ENCODE peak calls at places on chromosomes 1 and 21, in eight cellular contexts. P is fibroblast of lung, O is adrenal gland, N is activated B cell treated with CpG ODN at 0.5 μM for 24 hours, Y is retinal pigment epithelial cell, K is heart left ventricle, S is glutamatergic neuron, V is GM23338. Z is an unnamed sample.

GRCh38 chr1:40185951-40186864 is 25.0 kb downstream of the RLF start:
- DNase-seq in O (no peak), S (no peak), N (peak), Y (no peak), K (no peak), P (peak), V (peak), Z (no peak)

GRCh38 chr1:1758692-1759455 is 19.4 kb downstream of the NADK start:
- DNase-seq in O (peak), P (no peak), K (peak), V (no peak), Y (peak), S (no peak), N (no peak), Z (no peak)

GRCh38 chr1:3492545-3493246 is 38.2 kb downstream of the ARHGEF16 start:
- DNase-seq in K (no peak), S (no peak), N (no peak), V (no peak), O (no peak), P (no peak), Y (no peak), Z (no peak)

GRCh38 chr1:180535418-180535999 is 23.3 kb upstream of the OVAAL start:
- DNase-seq in N (no peak), P (no peak), K (no peak), S (no peak), O (no peak), Y (no peak), V (no peak), Z (no peak)

GRCh38 chr1:235423214-235423652 is 56.0 kb downstream of the TBCE start:
- DNase-seq in P (no peak), S (no peak), K (no peak), O (no peak), V (peak), Y (no peak), N (no peak), Z (no peak)

GRCh38 chr1:10694274-10694632 is 102.2 kb downstream of the CASZ1 start:
- DNase-seq in S (no peak), P (peak), O (no peak), K (no peak), V (peak), N (no peak), Y (no peak), Z (no peak)

GRCh38 chr1:24093762-24094161 is 18.2 kb downstream of the MYOM3 start:
- DNase-seq in N (no peak), V (no peak), Y (no peak), S (no peak), K (no peak), P (no peak), O (no peak), Z (no peak)

GRCh38 chr21:45001134-45002095 is 61.6 kb downstream of the SLX9 start:
- DNase-seq in N (no peak), S (peak), K (peak), V (no peak), Y (no peak), O (peak), P (peak), Z (no peak)

GRCh38 chr1:176741181-176741580 is 278.2 kb downstream of the PAPPA2 start:
- DNase-seq in N (no peak), V (no peak), Y (no peak), P (no peak), K (no peak), S (no peak), O (no peak), Z (no peak)

GRCh38 chr1:235083589-235084323 is 44.9 kb downstream of the TOMM20 start:
- DNase-seq in S (peak), O (peak), V (peak), P (peak), N (peak), Y (peak), K (peak), Z (peak)

GRCh38 chr1:152777510-152778137 is 2.7 kb downstream of the LCE1F start:
- DNase-seq in K (no peak), S (peak), N (no peak), P (no peak), O (no peak), V (peak), Y (no peak), Z (no peak)

GRCh38 chr1:2633401-2633935 is 652 bp upstream of the MMEL1 start:
- DNase-seq in V (no peak), O (no peak), K (peak), S (no peak), Y (no peak), P (no peak), N (no peak), Z (no peak)

GRCh38 chr1:236465959-236466303 is 57.9 kb upstream of the LGALS8 start:
- DNase-seq in Y (no peak), N (no peak), K (no peak), P (peak), V (no peak), S (no peak), O (no peak), Z (no peak)

GRCh38 chr1:21366288-21366687 is 73.6 kb upstream of the NBPF3 start:
- DNase-seq in K (no peak), Y (no peak), N (no peak), S (no peak), P (no peak), V (no peak), O (no peak), Z (no peak)

GRCh38 chr1:186327331-186327730 is 47.7 kb downstream of the TPR start:
- DNase-seq in K (no peak), S (no peak), Y (no peak), P (no peak), N (no peak), O (no peak), V (no peak), Z (no peak)

GRCh38 chr1:184743062-184743756 is 11.4 kb downstream of the EDEM3 start:
- DNase-seq in Y (no peak), S (no peak), P (peak), N (no peak), K (no peak), V (no peak), O (no peak), Z (no peak)

GRCh38 chr1:225737179-225737578 is 40.4 kb upstream of the SRP9 start:
- DNase-seq in O (no peak), N (no peak), S (no peak), Y (no peak), V (no peak), K (no peak), P (no peak), Z (no peak)

GRCh38 chr1:44784094-44785026 is 3.6 kb downstream of the BEST4 start:
- DNase-seq in O (peak), S (peak), Y (no peak), V (peak), N (peak), K (no peak), P (no peak), Z (no peak)
- TF ChIP-seq CTCF in O (no peak), S (no peak), Y (peak), V (peak), N (no peak), K (no peak), P (no peak), Z (no peak)

DNA sequence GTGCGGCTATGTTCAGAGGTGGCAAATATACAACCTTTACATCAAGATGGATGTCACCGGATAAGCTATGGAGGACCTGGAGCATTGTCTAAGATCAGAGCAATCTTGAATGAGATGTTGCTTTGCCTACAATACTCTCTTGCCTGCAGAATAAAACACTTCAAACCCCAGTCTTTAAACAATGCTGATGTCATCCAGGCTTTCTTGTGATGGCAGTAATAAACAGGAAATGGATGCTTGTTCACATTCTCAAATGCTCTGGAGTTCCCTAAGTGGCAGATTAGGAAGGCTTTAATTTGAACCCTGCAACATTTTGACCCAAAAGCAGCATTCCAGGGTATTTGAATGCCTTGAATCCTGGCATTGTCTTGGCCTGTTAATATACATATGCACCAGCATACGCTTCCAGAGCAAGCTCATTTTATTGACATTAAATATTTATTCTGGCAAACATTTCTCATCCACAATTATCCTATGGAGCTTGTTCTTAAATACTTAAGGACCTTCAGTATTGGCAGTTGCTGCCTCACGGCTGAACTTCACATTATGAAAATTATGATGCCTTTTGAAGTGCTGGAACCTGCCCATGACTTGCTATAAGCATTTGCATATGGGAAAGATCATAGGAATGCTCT is 422.7 kb downstream of the SIPA1L2 start:
- DNase-seq in S (no peak), N (no peak), P (no peak), O (no peak), Y (no peak), K (no peak), V (no peak), Z (no peak)
- TF ChIP-seq CTCF in S (no peak), N (no peak), P (no peak), O (no peak), Y (no peak), K (no peak), V (no peak), Z (no peak)

DNA sequence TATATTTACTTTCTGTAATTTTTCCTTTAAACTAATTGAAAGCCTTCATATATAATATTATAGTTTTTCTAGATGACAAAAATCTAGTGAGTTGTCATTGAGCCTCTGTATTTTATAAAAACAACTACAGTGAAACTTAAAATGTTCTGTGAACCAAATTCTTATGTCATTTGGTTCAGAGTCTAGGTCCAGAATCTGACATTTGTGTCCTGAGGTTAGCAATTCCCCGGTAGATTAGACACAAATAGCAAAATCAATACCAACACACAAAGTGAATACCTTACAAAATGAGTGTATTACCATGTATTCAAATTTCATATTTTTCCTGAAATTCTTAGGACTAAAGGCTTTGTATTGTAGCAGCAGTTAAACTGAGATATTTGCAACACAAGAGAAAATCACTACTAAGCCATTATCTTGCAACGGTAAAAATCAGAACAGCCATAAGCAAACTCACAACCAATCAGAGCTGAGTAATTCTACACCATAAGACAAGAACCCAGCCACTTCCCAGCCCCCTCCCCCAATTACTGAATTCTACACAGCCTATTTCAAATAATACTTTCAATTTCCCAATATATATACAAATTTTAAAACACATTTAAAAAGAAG is 573.5 kb downstream of the SMYD3 start:
- DNase-seq in Y (no peak), V (peak), P (no peak), K (no peak), O (no peak), N (no peak), S (no peak), Z (no peak)
- TF ChIP-seq CTCF in Y (no peak), V (no peak), P (no peak), K (no peak), O (no peak), N (no peak), S (no peak), Z (no peak)

GRCh38 chr1:238710697-238711096 is 675.7 kb upstream of the CHRM3 start:
- DNase-seq in N (no peak), Y (no peak), V (peak), P (no peak), S (no peak), O (no peak), K (no peak), Z (no peak)
- TF ChIP-seq CTCF in N (no peak), Y (peak), V (peak), P (no peak), S (no peak), O (no peak), K (no peak), Z (no peak)

GRCh38 chr1:100358210-100358609 is 5.9 kb downstream of the CDC14A start:
- DNase-seq in Y (no peak), O (no peak), K (no peak), N (no peak), S (no peak), P (no peak), V (peak), Z (no peak)
- TF ChIP-seq CTCF in Y (peak), O (no peak), K (peak), N (no peak), S (peak), P (peak), V (peak), Z (peak)

DNA sequence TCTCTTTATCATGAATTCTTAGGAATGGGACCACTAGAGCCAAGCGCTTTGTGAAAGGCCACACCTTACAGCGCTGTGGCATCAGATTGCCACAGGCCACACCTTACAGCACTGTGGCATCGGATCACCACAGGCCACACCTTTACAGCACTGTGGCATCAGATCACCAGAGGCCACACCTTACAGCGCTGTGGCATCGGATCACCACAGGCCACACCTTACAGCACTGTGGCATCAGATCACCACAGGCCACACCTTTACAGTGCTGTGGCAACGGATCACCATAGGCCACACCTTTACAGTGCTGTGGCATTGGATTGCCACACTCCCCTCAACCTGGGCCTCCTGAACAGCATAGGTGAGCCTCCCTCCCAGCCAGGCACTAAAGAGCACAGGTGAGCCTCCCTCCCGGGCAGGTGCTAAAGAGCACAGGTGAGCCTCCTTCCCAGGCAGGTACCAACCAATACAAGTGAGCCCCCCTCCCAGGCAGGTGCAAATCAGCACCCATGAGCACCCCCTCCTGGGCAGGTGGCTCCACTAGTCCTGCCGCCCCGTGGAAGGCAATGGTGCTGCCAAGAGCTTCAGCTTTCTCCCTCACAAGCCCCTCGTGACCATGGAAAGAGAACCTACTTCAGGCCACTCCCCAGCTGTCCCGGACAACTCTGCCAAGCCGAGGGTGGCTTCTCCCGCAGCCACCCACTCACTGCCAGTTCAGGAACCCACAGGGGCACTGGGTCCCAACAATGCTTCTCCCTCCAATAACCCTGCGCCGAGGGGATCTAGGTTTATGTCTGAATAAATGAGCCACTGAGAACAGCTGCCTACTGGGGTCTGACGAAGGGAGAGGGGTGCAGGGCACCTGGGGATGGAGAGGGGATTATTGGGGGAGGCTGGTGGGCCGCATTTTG is 46.7 kb downstream of the PRDM15 start:
- DNase-seq in P (no peak), O (no peak), N (no peak), S (no peak), Y (no peak), V (no peak), K (no peak), Z (no peak)
- TF ChIP-seq CTCF in P (no peak), O (no peak), N (no peak), S (no peak), Y (no peak), V (no peak), K (no peak), Z (no peak)